ENCODE peak calls at places on chromosomes 7 and 10, in nine cellular contexts. W is cardiac muscle cell; A is left lung; U is fibroblast of lung; X is ascending aorta; R is HepG2; K is colonic mucosa; B is adipocyte; S is CD8-positive, alpha-beta T cell. J is an unnamed sample.

GRCh38 chr7:4113976-4114375 is 568.1 kb upstream of the FOXK1 start:
- DNase-seq in W (no peak), A (no peak), U (no peak), X (no peak), R (no peak), K (no peak), B (no peak), S (no peak), J (no peak)

GRCh38 chr10:71778071-71778470 is 4.8 kb upstream of the VSIR start:
- DNase-seq in W (no peak), A (no peak), U (no peak), X (no peak), R (no peak), K (no peak), B (no peak), S (no peak), J (no peak)

GRCh38 chr7:129588268-129588667 is 23.3 kb upstream of the NRF1 start:
- DNase-seq in W (no peak), A (no peak), U (no peak), X (no peak), R (no peak), K (no peak), B (no peak), S (no peak), J (no peak)

GRCh38 chr7:30001953-30002352 is 12.4 kb upstream of the SCRN1 start:
- DNase-seq in W (no peak), A (no peak), U (no peak), X (no peak), R (no peak), K (no peak), B (no peak), S (no peak), J (no peak)

GRCh38 chr7:141294122-141294829 is 220.4 kb downstream of the TMEM178B start:
- DNase-seq in W (no peak), A (no peak), U (no peak), X (no peak), R (no peak), K (no peak), B (no peak), S (no peak), J (no peak)

GRCh38 chr10:81108516-81109199 is 571.0 kb downstream of the SH2D4B start:
- DNase-seq in W (no peak), A (no peak), U (no peak), X (no peak), R (no peak), K (peak; percentile 20), B (no peak), S (no peak), J (no peak)

GRCh38 chr7:41987-42386 is 150.4 kb upstream of the FAM20C start:
- DNase-seq in W (no peak), A (peak; percentile 19), U (peak; percentile 69), X (no peak), R (no peak), K (peak; percentile 4), B (peak; percentile 42), S (no peak), J (no peak)

GRCh38 chr7:102272075-102272916 is 14.4 kb upstream of the SH2B2 start:
- DNase-seq in W (peak; percentile 81), A (peak; percentile 79), U (peak; percentile 58), X (peak; percentile 83), R (peak; percentile 65), K (peak; percentile 82), B (peak; percentile 91), S (peak; percentile 78), J (peak; percentile 84)

GRCh38 chr10:132145521-132146185 is 41.1 kb upstream of the DPYSL4 start:
- DNase-seq in W (no peak), A (peak; percentile 16), U (no peak), X (no peak), R (no peak), K (no peak), B (no peak), S (no peak), J (peak; percentile 6)

GRCh38 chr10:93604145-93604544 is 3.1 kb upstream of the RBP4 start:
- DNase-seq in W (no peak), A (no peak), U (no peak), X (no peak), R (no peak), K (no peak), B (no peak), S (no peak), J (no peak)

GRCh38 chr10:74586088-74586585 is 240.3 kb upstream of the KAT6B start:
- DNase-seq in W (peak; percentile 12), A (no peak), U (peak; percentile 20), X (no peak), R (no peak), K (no peak), B (peak; percentile 32), S (peak; percentile 50), J (no peak)

GRCh38 chr10:35007858-35008301 is 82.3 kb downstream of the CUL2 start:
- DNase-seq in W (no peak), A (no peak), U (peak; percentile 39), X (no peak), R (no peak), K (no peak), B (no peak), S (no peak), J (no peak)

GRCh38 chr10:116444527-116445142 is 17.0 kb downstream of the PNLIPRP3 start:
- DNase-seq in W (peak; percentile 40), A (no peak), U (peak; percentile 24), X (no peak), R (peak; percentile 23), K (peak; percentile 23), B (peak; percentile 50), S (no peak), J (no peak)

GRCh38 chr10:101292194-101293006 is 61.6 kb upstream of the BTRC start:
- DNase-seq in W (no peak), A (no peak), U (peak; percentile 10), X (no peak), R (no peak), K (no peak), B (peak; percentile 51), S (no peak), J (no peak)

GRCh38 chr10:91006001-91006751 is 85.3 kb upstream of the ANKRD1 start:
- DNase-seq in W (peak; percentile 81), A (no peak), U (peak; percentile 73), X (peak; percentile 85), R (peak; percentile 71), K (peak; percentile 68), B (peak; percentile 89), S (peak; percentile 68), J (peak; percentile 23)

GRCh38 chr7:76280408-76280807 is 22.1 kb upstream of the HSPB1 start:
- DNase-seq in W (peak; percentile 21), A (no peak), U (no peak), X (peak; percentile 60), R (no peak), K (no peak), B (no peak), S (no peak), J (no peak)

GRCh38 chr7:76283254-76284159 is 19.0 kb upstream of the HSPB1 start:
- DNase-seq in W (no peak), A (no peak), U (no peak), X (no peak), R (no peak), K (no peak), B (no peak), S (no peak), J (no peak)

GRCh38 chr7:76281706-76282343 is 20.6 kb upstream of the HSPB1 start:
- DNase-seq in W (no peak), A (no peak), U (no peak), X (no peak), R (no peak), K (no peak), B (no peak), S (no peak), J (no peak)

GRCh38 chr7:76281006-76281705 is 21.3 kb upstream of the HSPB1 start:
- DNase-seq in W (no peak), A (no peak), U (no peak), X (no peak), R (no peak), K (no peak), B (peak; percentile 65), S (no peak), J (no peak)

GRCh38 chr7:76282344-76283253 is 19.9 kb upstream of the HSPB1 start:
- DNase-seq in W (peak; percentile 38), A (no peak), U (peak; percentile 24), X (no peak), R (no peak), K (no peak), B (peak; percentile 49), S (no peak), J (no peak)
- H3K27me3 ChIP-seq in W (peaks cover 68% of the 10 kb centered on the region), A (no peaks in the 10 kb centered on the region), U (peaks cover 12% of the 10 kb centered on the region), X (no peaks in the 10 kb centered on the region), R (peaks cover 64% of the 10 kb centered on the region), K (peaks cover 23% of the 10 kb centered on the region), B (peaks cover 6% of the 10 kb centered on the region), S (peaks cover 6% of the 10 kb centered on the region), J (no peaks in the 10 kb centered on the region)

GRCh38 chr7:116271980-116272886 is 61.9 kb downstream of the TES start:
- DNase-seq in W (peak; percentile 94), A (peak; percentile 63), U (peak; percentile 98), X (peak; percentile 82), R (no peak), K (peak; percentile 32), B (peak; percentile 96), S (no peak), J (no peak)
- H3K4me1 ChIP-seq in W (peaks cover 14% of the 10 kb centered on the region), A (peaks cover 12% of the 10 kb centered on the region), U (peaks cover 23% of the 10 kb centered on the region), X (peaks cover 34% of the 10 kb centered on the region), R (no peaks in the 10 kb centered on the region), K (no peaks in the 10 kb centered on the region), B (peaks cover 54% of the 10 kb centered on the region), S (no peaks in the 10 kb centered on the region), J (no peaks in the 10 kb centered on the region)

GRCh38 chr7:11330208-11330607 is 356.5 kb downstream of the PHF14 start:
- DNase-seq in W (no peak), A (no peak), U (no peak), X (no peak), R (no peak), K (no peak), B (no peak), S (no peak), J (no peak)

GRCh38 chr7:11331128-11332102 is 357.7 kb downstream of the PHF14 start:
- DNase-seq in W (no peak), A (no peak), U (no peak), X (no peak), R (no peak), K (no peak), B (no peak), S (no peak), J (no peak)

GRCh38 chr7:11332186-11332864 is 358.7 kb downstream of the PHF14 start:
- DNase-seq in W (no peak), A (no peak), U (no peak), X (no peak), R (no peak), K (no peak), B (no peak), S (no peak), J (no peak)

GRCh38 chr7:11330717-11331116 is 357.0 kb downstream of the PHF14 start:
- DNase-seq in W (no peak), A (no peak), U (no peak), X (no peak), R (no peak), K (no peak), B (no peak), S (no peak), J (no peak)

GRCh38 chr7:11332865-11333228 is 359.2 kb downstream of the PHF14 start:
- DNase-seq in W (no peak), A (no peak), U (no peak), X (no peak), R (no peak), K (no peak), B (no peak), S (no peak), J (no peak)
- H3K27me3 ChIP-seq in W (no peaks in the 10 kb centered on the region), A (no peaks in the 10 kb centered on the region), U (no peaks in the 10 kb centered on the region), X (no peaks in the 10 kb centered on the region), R (no peaks in the 10 kb centered on the region), K (no peaks in the 10 kb centered on the region), B (no peaks in the 10 kb centered on the region), S (no peaks in the 10 kb centered on the region), J (no peaks in the 10 kb centered on the region)

GRCh38 chr7:92375013-92375412 is 72.3 kb upstream of the GATAD1 start:
- DNase-seq in W (no peak), A (no peak), U (peak; percentile 37), X (no peak), R (no peak), K (no peak), B (peak; percentile 10), S (no peak), J (no peak)
- H3K4me1 ChIP-seq in W (no peaks in the 10 kb centered on the region), A (no peaks in the 10 kb centered on the region), U (no peaks in the 10 kb centered on the region), X (no peaks in the 10 kb centered on the region), R (no peaks in the 10 kb centered on the region), K (no peaks in the 10 kb centered on the region), B (no peaks in the 10 kb centered on the region), S (no peaks in the 10 kb centered on the region), J (no peaks in the 10 kb centered on the region)